ENCODE peak calls at places on chromosomes 6 and 20, in seven cellular contexts. T, Z, W, L, A, S and D are unnamed samples.

GRCh38 chr6:28789553-28790083 is 134.2 kb downstream of the TRIM27 start:
- DNase-seq in T (no peak), Z (peak), W (no peak), L (peak), A (no peak), S (no peak), D (no peak)

GRCh38 chr6:30194797-30195690 is 18.2 kb downstream of the TRIM26 start:
- DNase-seq in T (no peak), Z (no peak), W (no peak), L (no peak), A (no peak), S (no peak), D (no peak)

GRCh38 chr6:126913658-126914057 is 204.8 kb upstream of the RSPO3 start:
- DNase-seq in T (no peak), Z (no peak), W (no peak), L (no peak), A (no peak), S (no peak), D (no peak)

GRCh38 chr6:39327516-39327915 is 5.0 kb upstream of the KCNK16 start:
- DNase-seq in T (no peak), Z (no peak), W (no peak), L (no peak), A (no peak), S (no peak), D (no peak)

GRCh38 chr6:104332407-104332806 is 527.3 kb downstream of the HACE1 start:
- DNase-seq in T (no peak), Z (no peak), W (no peak), L (no peak), A (no peak), S (no peak), D (no peak)

GRCh38 chr6:107173779-107174178 is 58.5 kb upstream of the BEND3 start:
- DNase-seq in T (no peak), Z (no peak), W (no peak), L (no peak), A (no peak), S (no peak), D (no peak)

GRCh38 chr20:31644701-31645100 is 7.0 kb downstream of the COX4I2 start:
- DNase-seq in T (no peak), Z (no peak), W (peak), L (no peak), A (no peak), S (no peak), D (no peak)

GRCh38 chr20:3694864-3695263 is 13.1 kb upstream of the ADAM33 start:
- DNase-seq in T (no peak), Z (no peak), W (no peak), L (no peak), A (no peak), S (no peak), D (no peak)

GRCh38 chr20:3235661-3236324 is 3.2 kb downstream of the SLC4A11 start:
- DNase-seq in T (no peak), Z (no peak), W (no peak), L (no peak), A (no peak), S (peak), D (no peak)

GRCh38 chr6:11161031-11161966 is 49.8 kb upstream of the ERVFRD-1 start:
- DNase-seq in T (no peak), Z (peak), W (no peak), L (no peak), A (no peak), S (no peak), D (no peak)

GRCh38 chr6:45775026-45775697 is 240.5 kb downstream of the CLIC5 start:
- DNase-seq in T (no peak), Z (no peak), W (no peak), L (no peak), A (no peak), S (no peak), D (no peak)

GRCh38 chr6:167996424-167997199 is 859 bp upstream of the KIF25 start:
- DNase-seq in T (no peak), Z (no peak), W (peak), L (no peak), A (no peak), S (no peak), D (no peak)

GRCh38 chr6:53986721-53987526 is 124.3 kb upstream of the MLIP start:
- DNase-seq in T (peak), Z (no peak), W (no peak), L (no peak), A (no peak), S (peak), D (no peak)

GRCh38 chr20:19540401-19540800 is 217.7 kb upstream of the RIN2 start:
- DNase-seq in T (no peak), Z (no peak), W (no peak), L (peak), A (no peak), S (no peak), D (no peak)

GRCh38 chr6:158028876-158029275 is 47.2 kb downstream of the SYNJ2 start:
- DNase-seq in T (no peak), Z (no peak), W (no peak), L (no peak), A (no peak), S (no peak), D (no peak)

GRCh38 chr6:110341671-110342304 is 16.4 kb downstream of the METTL24 start:
- DNase-seq in T (no peak), Z (no peak), W (peak), L (no peak), A (peak), S (no peak), D (no peak)

GRCh38 chr20:57996936-57997629 is 231.4 kb downstream of the ANKRD60 start:
- DNase-seq in T (no peak), Z (no peak), W (no peak), L (no peak), A (peak), S (no peak), D (no peak)

GRCh38 chr6:131262060-131262459 is 126.8 kb downstream of the AKAP7 start:
- DNase-seq in T (no peak), Z (no peak), W (no peak), L (no peak), A (no peak), S (no peak), D (no peak)

GRCh38 chr20:5608448-5609161 is 141.6 kb upstream of the SHLD1 start:
- DNase-seq in T (no peak), Z (no peak), W (no peak), L (no peak), A (no peak), S (no peak), D (no peak)

GRCh38 chr20:62044671-62045070 is 21.0 kb downstream of the TAF4 start:
- DNase-seq in T (no peak), Z (no peak), W (peak), L (no peak), A (no peak), S (no peak), D (no peak)

GRCh38 chr6:157906537-157907061 is 75.1 kb upstream of the SYNJ2 start:
- DNase-seq in T (peak), Z (no peak), W (no peak), L (no peak), A (no peak), S (no peak), D (no peak)

GRCh38 chr6:96899019-96899418 is 1.3 kb upstream of the NDUFAF4 start:
- DNase-seq in T (no peak), Z (peak), W (peak), L (no peak), A (no peak), S (no peak), D (no peak)

GRCh38 chr20:16877053-16877554 is 128.9 kb downstream of the OTOR start:
- DNase-seq in T (no peak), Z (no peak), W (no peak), L (no peak), A (no peak), S (no peak), D (no peak)

GRCh38 chr6:40419377-40419776 is 167.8 kb downstream of the LRFN2 start:
- DNase-seq in T (no peak), Z (no peak), W (peak), L (no peak), A (no peak), S (no peak), D (no peak)

GRCh38 chr6:111646034-111646433 is 40.4 kb upstream of the TRAF3IP2 start:
- DNase-seq in T (no peak), Z (no peak), W (no peak), L (no peak), A (no peak), S (no peak), D (no peak)

GRCh38 chr6:169589699-169590257 is 112.1 kb downstream of the WDR27 start:
- DNase-seq in T (no peak), Z (no peak), W (no peak), L (no peak), A (no peak), S (no peak), D (no peak)

GRCh38 chr6:125790403-125791150 is at the start of gene NCOA7:
- DNase-seq in T (no peak), Z (peak), W (peak), L (peak), A (peak), S (peak), D (peak)